ENCODE peak calls at places on chromosomes 12 and 14, in eight cellular contexts. V, Q, Z, E, D, L, R and J are unnamed samples. For H3K9me3, the result is how much of the 10 kb centered on the place peaks cover.

GRCh38 chr14:50830932-50831703 is at the start of gene NIN:
- DNase-seq in V (peak), Q (peak), Z (peak), E (peak), D (peak), L (peak), R (peak), J (peak)

GRCh38 chr12:60714141-60714900 is 1118.5 kb downstream of the SLC16A7 start:
- DNase-seq in V (no peak), Q (no peak), Z (no peak), E (no peak), D (no peak), L (no peak), R (no peak), J (no peak)

GRCh38 chr14:33254876-33255275 is 316.2 kb downstream of the NPAS3 start:
- DNase-seq in V (no peak), Q (no peak), Z (no peak), E (no peak), D (no peak), L (no peak), R (no peak), J (no peak)

GRCh38 chr14:49220492-49220891 is 365.7 kb downstream of the RPS29 start:
- DNase-seq in V (no peak), Q (peak), Z (no peak), E (no peak), D (no peak), L (no peak), R (no peak), J (no peak)

GRCh38 chr12:71157601-71158233 is at the start of gene TSPAN8:
- DNase-seq in V (peak), Q (no peak), Z (no peak), E (no peak), D (no peak), L (no peak), R (peak), J (no peak)

GRCh38 chr14:80634106-80634758 is 307.3 kb downstream of the CEP128 start:
- DNase-seq in V (no peak), Q (no peak), Z (no peak), E (no peak), D (no peak), L (no peak), R (no peak), J (no peak)

GRCh38 chr12:122830517-122831214 is 4.6 kb upstream of the HIP1R start:
- DNase-seq in V (peak), Q (no peak), Z (no peak), E (peak), D (no peak), L (no peak), R (peak), J (no peak)

GRCh38 chr14:99479160-99479902 is 1.3 kb downstream of the SETD3 start:
- DNase-seq in V (no peak), Q (peak), Z (no peak), E (no peak), D (peak), L (no peak), R (no peak), J (no peak)

GRCh38 chr14:60651051-60651935 is 2.0 kb upstream of the SIX1 start:
- DNase-seq in V (no peak), Q (peak), Z (no peak), E (no peak), D (no peak), L (no peak), R (no peak), J (no peak)

GRCh38 chr12:104526320-104526719 is 69.6 kb downstream of the CHST11 start:
- DNase-seq in V (no peak), Q (peak), Z (no peak), E (no peak), D (no peak), L (no peak), R (no peak), J (no peak)

GRCh38 chr12:130087222-130087621 is 75.0 kb upstream of the FZD10 start:
- DNase-seq in V (no peak), Q (no peak), Z (no peak), E (no peak), D (no peak), L (no peak), R (no peak), J (no peak)

GRCh38 chr12:112891093-112892024 is 15.4 kb upstream of the OAS1 start:
- DNase-seq in V (no peak), Q (no peak), Z (no peak), E (no peak), D (no peak), L (peak), R (no peak), J (no peak)

GRCh38 chr12:68761901-68762630 is 16.1 kb downstream of the SLC35E3 start:
- DNase-seq in V (no peak), Q (no peak), Z (no peak), E (no peak), D (no peak), L (no peak), R (no peak), J (no peak)

GRCh38 chr12:50402270-50403000 is 1.8 kb downstream of the LARP4 start:
- DNase-seq in V (no peak), Q (no peak), Z (no peak), E (no peak), D (no peak), L (no peak), R (no peak), J (no peak)

GRCh38 chr12:89454080-89454848 is 70.3 kb downstream of the GALNT4 start:
- DNase-seq in V (no peak), Q (peak), Z (no peak), E (no peak), D (no peak), L (no peak), R (no peak), J (no peak)

GRCh38 chr14:40312296-40312695 is 880.1 kb upstream of the FBXO33 start:
- DNase-seq in V (no peak), Q (no peak), Z (no peak), E (no peak), D (no peak), L (no peak), R (no peak), J (no peak)

GRCh38 chr12:92199846-92200576 is 54.4 kb upstream of the BTG1 start:
- DNase-seq in V (no peak), Q (peak), Z (no peak), E (no peak), D (no peak), L (no peak), R (no peak), J (no peak)

GRCh38 chr12:111037047-111037446 is 116.7 kb upstream of the MYL2 start:
- DNase-seq in V (no peak), Q (no peak), Z (no peak), E (no peak), D (no peak), L (no peak), R (no peak), J (no peak)

GRCh38 chr12:103560604-103561101 is 26.4 kb upstream of the STAB2 start:
- DNase-seq in V (no peak), Q (no peak), Z (no peak), E (no peak), D (no peak), L (no peak), R (peak), J (no peak)

GRCh38 chr14:65718629-65719028 is 306.1 kb downstream of the FUT8 start:
- DNase-seq in V (no peak), Q (no peak), Z (no peak), E (no peak), D (no peak), L (no peak), R (no peak), J (no peak)

GRCh38 chr14:30996892-30997659 is 28.4 kb upstream of the AP4S1 start:
- DNase-seq in V (no peak), Q (peak), Z (no peak), E (no peak), D (no peak), L (no peak), R (no peak), J (no peak)

GRCh38 chr12:94098466-94098865 is 49.9 kb upstream of the PLXNC1 start:
- DNase-seq in V (no peak), Q (no peak), Z (no peak), E (no peak), D (no peak), L (no peak), R (no peak), J (no peak)
- H3K27ac ChIP-seq in V (no peak), Q (no peak), Z (no peak), E (no peak), D (no peak), L (no peak), R (no peak), J (no peak)

DNA sequence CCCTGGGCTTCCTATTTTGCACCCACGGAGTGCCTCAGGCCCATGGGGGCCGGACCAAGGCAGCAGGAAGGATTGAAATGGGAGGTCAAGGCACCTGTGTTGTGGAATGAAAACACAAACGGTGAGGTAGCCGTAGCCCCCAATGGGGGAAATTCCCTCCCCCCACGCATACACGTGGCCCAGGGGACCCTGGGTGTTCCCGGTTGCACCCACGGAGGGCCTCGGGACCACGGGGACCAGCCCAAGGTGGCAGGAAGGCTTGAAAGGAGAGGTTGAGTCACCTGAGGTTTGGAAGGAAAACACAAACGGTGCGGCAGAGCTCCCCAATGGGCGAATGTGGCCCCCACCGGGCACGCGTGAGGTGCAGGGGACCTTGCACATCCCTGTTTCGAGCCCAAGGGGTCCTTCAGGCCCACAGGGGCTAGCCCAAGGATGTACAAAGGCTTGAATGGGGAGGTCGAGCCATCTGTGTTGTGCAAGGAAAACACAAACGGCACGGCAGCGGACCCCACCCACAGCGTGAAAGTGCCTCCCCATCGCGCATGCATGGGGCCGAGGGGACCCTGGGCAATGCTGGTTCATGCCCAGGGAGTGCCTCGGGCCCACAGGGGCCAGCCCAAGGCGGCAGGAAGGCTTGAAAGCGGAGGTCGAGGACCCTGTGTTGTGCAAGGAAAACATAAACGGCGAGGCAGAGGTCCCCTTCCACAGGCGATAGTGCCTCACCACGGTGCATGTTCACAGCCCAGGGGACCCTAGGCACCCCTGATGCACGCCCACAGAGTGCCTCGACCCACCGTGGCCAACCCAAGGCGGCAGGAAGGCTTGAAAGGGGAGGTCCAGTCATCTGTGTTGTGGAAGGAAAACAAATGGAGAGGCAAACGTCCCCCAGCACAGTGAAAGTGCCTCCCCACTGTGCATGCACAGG is 376.7 kb downstream of the ALG10 start:
- DNase-seq in V (peak), Q (no peak), Z (peak), E (peak), D (no peak), L (peak), R (peak), J (peak)
- H3K9me3 ChIP-seq in V (under half), Q (under half), Z (half or more), E (under half), D (under half), L (under half), R (under half), J (under half)

GRCh38 chr12:80041691-80042090 is 57.6 kb upstream of the OTOGL start:
- DNase-seq in V (no peak), Q (no peak), Z (no peak), E (no peak), D (no peak), L (no peak), R (no peak), J (no peak)

GRCh38 chr12:80041071-80041470 is 58.3 kb upstream of the OTOGL start:
- DNase-seq in V (no peak), Q (peak), Z (no peak), E (no peak), D (no peak), L (no peak), R (no peak), J (no peak)

GRCh38 chr12:80040075-80040738 is 59.1 kb upstream of the OTOGL start:
- DNase-seq in V (no peak), Q (no peak), Z (no peak), E (no peak), D (peak), L (no peak), R (no peak), J (no peak)

GRCh38 chr12:80045594-80045993 is 53.7 kb upstream of the OTOGL start:
- DNase-seq in V (no peak), Q (no peak), Z (no peak), E (no peak), D (no peak), L (no peak), R (no peak), J (no peak)

GRCh38 chr12:80044694-80045046 is 54.7 kb upstream of the OTOGL start:
- DNase-seq in V (no peak), Q (no peak), Z (no peak), E (no peak), D (no peak), L (no peak), R (no peak), J (no peak)
- H3K4me3 ChIP-seq in V (no peak), Q (no peak), Z (no peak), E (no peak), D (no peak), L (no peak), R (no peak), J (no peak)

DNA sequence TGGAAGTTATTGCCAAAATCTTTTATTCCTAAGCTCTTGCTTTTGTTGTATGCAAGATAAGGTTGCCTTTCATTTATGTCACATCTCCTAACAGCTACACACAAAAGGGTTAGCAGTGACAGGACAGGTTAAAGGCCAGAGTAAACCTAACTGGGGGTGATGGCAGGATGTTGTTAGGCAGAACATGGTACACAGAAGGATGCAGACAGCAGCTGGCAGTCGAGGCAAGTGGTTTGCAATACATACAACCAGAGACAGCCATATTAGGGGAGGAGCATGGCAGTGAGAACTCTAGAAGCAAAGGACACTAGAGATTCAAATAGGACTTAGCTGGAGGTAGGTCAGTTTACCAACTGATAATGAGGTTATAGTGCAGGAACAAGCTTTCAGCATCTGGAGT is 2.7 kb upstream of the ABCD2 start:
- DNase-seq in V (no peak), Q (no peak), Z (no peak), E (no peak), D (peak), L (no peak), R (no peak), J (no peak)
- H3K27ac ChIP-seq in V (no peak), Q (no peak), Z (no peak), E (no peak), D (peak), L (no peak), R (no peak), J (no peak)

GRCh38 chr12:132950844-132951535 is 5.1 kb downstream of the ZNF605 start:
- DNase-seq in V (no peak), Q (no peak), Z (no peak), E (no peak), D (no peak), L (no peak), R (no peak), J (no peak)

GRCh38 chr12:132946507-132946820 is 9.6 kb downstream of the ZNF605 start:
- DNase-seq in V (no peak), Q (no peak), Z (no peak), E (no peak), D (no peak), L (no peak), R (no peak), J (no peak)

GRCh38 chr12:132949936-132950837 is 5.9 kb downstream of the ZNF605 start:
- DNase-seq in V (no peak), Q (no peak), Z (no peak), E (no peak), D (no peak), L (no peak), R (no peak), J (no peak)

GRCh38 chr12:132945806-132946506 is 10.2 kb downstream of the ZNF605 start:
- DNase-seq in V (no peak), Q (no peak), Z (no peak), E (no peak), D (no peak), L (no peak), R (no peak), J (no peak)

GRCh38 chr12:132948146-132949066 is 7.7 kb downstream of the ZNF605 start:
- DNase-seq in V (no peak), Q (no peak), Z (no peak), E (no peak), D (no peak), L (no peak), R (no peak), J (no peak)
- H3K9me3 ChIP-seq in V (under half), Q (under half), Z (half or more), E (under half), D (under half), L (under half), R (under half), J (half or more)

DNA sequence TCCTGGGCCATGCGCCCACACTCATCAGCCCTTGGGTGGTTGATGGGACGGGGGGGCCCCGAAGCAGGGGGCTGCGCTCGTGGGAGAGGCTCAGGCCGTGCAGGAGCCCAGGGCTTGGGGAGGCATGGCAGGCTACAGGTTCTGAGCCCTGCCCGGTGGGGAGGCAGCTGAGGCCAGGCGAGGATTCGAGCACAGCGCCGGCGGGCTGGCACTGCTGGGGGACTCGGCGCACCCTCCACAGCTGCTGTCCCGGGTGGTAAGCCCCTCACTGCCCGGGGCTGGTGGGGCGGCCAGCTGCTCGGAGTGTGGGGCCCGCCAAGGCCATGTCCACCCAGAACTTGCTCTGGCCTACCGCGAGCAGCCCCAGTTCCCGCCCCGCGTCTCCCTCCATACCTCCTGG is 295.8 kb upstream of the SEL1L start:
- DNase-seq in V (no peak), Q (no peak), Z (peak), E (peak), D (no peak), L (no peak), R (no peak), J (no peak)
- H3K4me3 ChIP-seq in V (no peak), Q (no peak), Z (no peak), E (no peak), D (no peak), L (no peak), R (no peak), J (no peak)

GRCh38 chr14:52279405-52279804 is 11.9 kb downstream of the PTGDR start:
- DNase-seq in V (no peak), Q (no peak), Z (no peak), E (no peak), D (no peak), L (no peak), R (no peak), J (no peak)
- H3K27ac ChIP-seq in V (no peak), Q (no peak), Z (no peak), E (peak), D (no peak), L (peak), R (no peak), J (no peak)

DNA sequence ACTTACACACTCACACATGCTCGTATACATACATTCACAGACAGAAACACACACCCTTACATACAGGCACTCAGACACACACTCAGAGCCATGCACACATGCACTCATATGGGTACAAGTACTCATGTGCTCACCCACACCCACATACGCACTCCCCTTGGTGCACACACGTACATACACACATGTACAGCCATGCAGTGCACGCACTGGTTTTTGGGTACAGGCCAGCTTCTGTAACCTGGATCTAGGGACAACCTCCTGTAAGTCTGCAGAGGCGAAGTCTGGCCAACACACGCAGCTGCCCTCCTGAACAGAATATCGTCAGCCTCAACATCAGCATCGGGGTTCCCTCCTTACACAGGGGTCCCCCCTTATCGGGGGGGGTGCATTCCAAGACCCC is 221.3 kb upstream of the RTL1 start:
- DNase-seq in V (no peak), Q (no peak), Z (no peak), E (peak), D (no peak), L (no peak), R (no peak), J (no peak)
- H3K9me3 ChIP-seq in V (under half), Q (under half), Z (under half), E (under half), D (under half), L (under half), R (under half), J (under half)

GRCh38 chr12:49341777-49342065 is 4.7 kb upstream of the C1QL4 start:
- DNase-seq in V (no peak), Q (no peak), Z (no peak), E (no peak), D (no peak), L (no peak), R (no peak), J (no peak)

GRCh38 chr12:49342914-49343731 is 3.6 kb upstream of the DNAJC22 start:
- DNase-seq in V (no peak), Q (no peak), Z (no peak), E (peak), D (no peak), L (peak), R (peak), J (no peak)

GRCh38 chr12:49340971-49341776 is 4.2 kb upstream of the C1QL4 start:
- DNase-seq in V (no peak), Q (peak), Z (no peak), E (no peak), D (no peak), L (no peak), R (no peak), J (no peak)

GRCh38 chr12:49340095-49340870 is 3.3 kb upstream of the C1QL4 start:
- DNase-seq in V (no peak), Q (no peak), Z (no peak), E (peak), D (no peak), L (no peak), R (no peak), J (no peak)

DNA sequence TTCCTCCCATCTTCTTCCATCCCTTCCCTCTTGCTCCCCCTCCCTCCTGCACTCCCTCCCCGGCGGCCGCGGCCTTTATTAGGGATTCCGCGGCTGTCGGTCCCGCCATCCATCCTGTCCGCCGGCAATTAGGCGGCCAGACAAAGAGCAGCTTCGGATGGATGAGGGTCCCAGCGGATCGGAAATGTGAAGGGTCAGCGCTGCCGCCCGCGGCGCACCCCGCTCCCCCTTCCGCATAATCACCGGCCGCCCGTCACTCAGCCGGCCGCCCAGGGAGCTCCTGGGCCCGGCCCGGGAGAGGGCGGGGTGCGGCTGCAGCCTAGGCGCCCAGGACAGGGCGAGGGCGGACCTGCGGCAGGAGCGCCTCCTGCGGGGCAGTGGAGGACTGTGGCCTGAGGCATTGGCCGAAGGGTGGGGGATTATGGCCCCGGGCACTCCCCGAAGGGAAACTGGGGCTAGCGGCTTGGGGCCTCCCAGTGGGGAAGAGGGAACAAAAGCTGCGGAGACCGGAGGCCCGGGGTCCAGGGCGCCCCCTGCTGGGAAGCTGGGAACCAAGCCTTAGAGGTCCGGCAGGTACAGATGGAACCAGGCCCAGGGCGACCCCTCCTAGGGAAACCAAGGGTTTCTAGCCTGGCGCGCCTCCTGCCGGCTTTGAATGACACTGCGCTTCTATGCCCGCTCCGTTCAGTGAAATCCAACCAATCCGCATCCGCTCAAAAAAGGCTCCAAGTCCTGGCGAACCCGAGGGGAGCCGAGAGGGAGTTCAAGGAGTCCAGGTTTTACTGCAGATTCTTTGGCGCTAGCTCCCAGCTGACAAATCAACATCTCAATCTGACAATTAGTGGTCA is 4.4 kb upstream of the DNAJC22 start:
- DNase-seq in V (peak), Q (peak), Z (peak), E (peak), D (peak), L (peak), R (peak), J (peak)
- H3K4me3 ChIP-seq in V (peak), Q (peak), Z (peak), E (peak), D (peak), L (peak), R (peak), J (no peak)